ENCODE peak calls at places on chromosome 21, in five cellular contexts. P is stimulated activated naive CD8-positive, alpha-beta T cell treated with anti-CD3 and anti-CD28 coated beads, Interleukin-15, amount 100 ng/mL, for 72 hours; F is activated T-cell treated with anti-CD3 and anti-CD28 coated beads, Interleukin-2, amount 50 U/mL, for 72 hours; C is activated CD8-positive, alpha-beta T cell treated with anti-CD3 and anti-CD28 coated beads for 36 hours; X is natural killer cell. D is an unnamed sample.

GRCh38 chr21:44618909-44619308 is 7.0 kb downstream of the KRTAP10-8 start:
- ATAC-seq in F (peak; percentile 78), X (peak; percentile 93), C (peak; percentile 97), P (peak; percentile 94), D (no peak)

GRCh38 chr21:38787461-38788274 is 18.1 kb upstream of the ETS2 start:
- ATAC-seq in X (no peak), P (no peak), F (peak; percentile 77), C (peak; percentile 55), D (peak; percentile 43)

GRCh38 chr21:15084668-15085067 is 19.9 kb upstream of the NRIP1 start:
- ATAC-seq in C (no peak), P (no peak), X (no peak), F (no peak), D (no peak)

GRCh38 chr21:21137986-21138385 is 139.8 kb downstream of the NCAM2 start:
- ATAC-seq in P (no peak), X (no peak), C (no peak), F (no peak), D (no peak)

GRCh38 chr21:29182674-29183073 is 52.2 kb downstream of the MAP3K7CL start:
- ATAC-seq in C (no peak), P (no peak), F (no peak), X (no peak), D (no peak)

GRCh38 chr21:44778094-44778493 is 23.5 kb downstream of the UBE2G2 start:
- ATAC-seq in F (no peak), P (no peak), X (no peak), C (no peak), D (no peak)

GRCh38 chr21:28923439-28923975 is 69.2 kb downstream of the LTN1 start:
- ATAC-seq in F (no peak), C (no peak), P (no peak), X (no peak), D (no peak)

GRCh38 chr21:44907225-44907965 is 13.3 kb downstream of the ITGB2 start:
- ATAC-seq in F (no peak), P (no peak), X (no peak), C (no peak), D (peak; percentile 45)

GRCh38 chr21:27425574-27425973 is 458.7 kb upstream of the ADAMTS5 start:
- ATAC-seq in C (no peak), X (no peak), F (no peak), P (no peak), D (no peak)

GRCh38 chr21:46483300-46484295 is 24.9 kb downstream of the DIP2A start:
- ATAC-seq in F (peak; percentile 51), P (peak; percentile 12), C (no peak), X (peak; percentile 98), D (no peak)

GRCh38 chr21:10418649-10419048 is 102.7 kb upstream of the TPTE start:
- ATAC-seq in P (no peak), C (no peak), F (no peak), X (no peak), D (no peak)

GRCh38 chr21:36499578-36500471 is 19.9 kb upstream of the CLDN14 start:
- ATAC-seq in C (no peak), P (no peak), F (no peak), X (no peak), D (no peak)

GRCh38 chr21:26169611-26170470 is 729 bp downstream of the APP start:
- ATAC-seq in F (peak; percentile 49), P (peak; percentile 51), C (peak; percentile 45), X (peak; percentile 27), D (peak; percentile 75)

GRCh38 chr21:41247976-41248545 is 68.5 kb upstream of the FAM3B start:
- ATAC-seq in F (no peak), P (no peak), C (no peak), X (no peak), D (no peak)

GRCh38 chr21:43902441-43902840 is 37.4 kb downstream of the AGPAT3 start:
- ATAC-seq in F (no peak), X (no peak), C (no peak), P (no peak), D (no peak)

GRCh38 chr21:15063821-15064575 is 802 bp downstream of the NRIP1 start:
- ATAC-seq in F (no peak), C (peak; percentile 7), X (no peak), P (peak; percentile 11), D (peak; percentile 10)

GRCh38 chr21:35838350-35838749 is 222.0 kb downstream of the SETD4 start:
- ATAC-seq in P (no peak), X (no peak), C (no peak), F (no peak), D (no peak)

GRCh38 chr21:35904995-35905972 is 155.0 kb downstream of the SETD4 start:
- ATAC-seq in F (no peak), P (no peak), C (no peak), X (no peak), D (no peak)

GRCh38 chr21:35768187-35768586 is 292.1 kb downstream of the SETD4 start:
- ATAC-seq in X (no peak), P (no peak), C (no peak), F (no peak), D (no peak)

GRCh38 chr21:31781737-31782136 is 49.8 kb upstream of the SCAF4 start:
- ATAC-seq in P (no peak), C (no peak), F (no peak), X (no peak), D (no peak)

GRCh38 chr21:43343992-43344886 is 82.7 kb downstream of the SIK1 start:
- ATAC-seq in F (no peak), X (no peak), P (no peak), C (no peak), D (no peak)

GRCh38 chr21:28871388-28872015 is 121.2 kb downstream of the LTN1 start:
- ATAC-seq in C (no peak), F (no peak), P (no peak), X (no peak), D (no peak)

GRCh38 chr21:40976198-40977114 is 129.5 kb upstream of the DSCAM start:
- ATAC-seq in X (no peak), F (no peak), C (no peak), P (no peak), D (no peak)

GRCh38 chr21:25556087-25556486 is 51.2 kb downstream of the MRPL39 start:
- ATAC-seq in C (no peak), X (no peak), P (peak; percentile 51), F (peak; percentile 59), D (no peak)

GRCh38 chr21:46345861-46346260 is 21.9 kb downstream of the PCNT start:
- ATAC-seq in F (no peak), X (no peak), C (no peak), P (no peak), D (no peak)

GRCh38 chr21:33985117-33986050 is 69.8 kb upstream of the ATP5PO start:
- ATAC-seq in F (peak; percentile 36), X (no peak), C (no peak), P (peak; percentile 13), D (no peak)

GRCh38 chr21:35475768-35476167 is 426.7 kb upstream of the RUNX1 start:
- ATAC-seq in X (peak; percentile 53), C (peak; percentile 72), P (peak; percentile 83), F (peak; percentile 62), D (no peak)

GRCh38 chr21:41673071-41673470 is 93.8 kb downstream of the RIPK4 start:
- ATAC-seq in X (no peak), F (no peak), C (no peak), P (no peak), D (no peak)

GRCh38 chr21:44513389-44514217 is 26.4 kb downstream of the KRTAP10-1 start:
- ATAC-seq in X (no peak), C (no peak), F (no peak), P (no peak), D (no peak)

GRCh38 chr21:45361033-45361997 is 43.6 kb upstream of the COL18A1 start:
- ATAC-seq in C (no peak), F (no peak), P (no peak), X (no peak), D (no peak)

GRCh38 chr21:44966135-44967081 is 26.6 kb downstream of the SLX9 start:
- ATAC-seq in F (no peak), P (no peak), C (no peak), X (no peak), D (no peak)

GRCh38 chr21:15875286-15875685 is 145.5 kb downstream of the USP25 start:
- ATAC-seq in F (no peak), X (no peak), P (no peak), C (no peak), D (no peak)

GRCh38 chr21:31872452-31873274 is at the start of gene HUNK:
- ATAC-seq in C (peak; percentile 55), P (peak; percentile 37), X (no peak), F (peak; percentile 46), D (peak; percentile 49)

GRCh38 chr21:36471254-36471723 is 8.6 kb downstream of the CLDN14 start:
- ATAC-seq in F (peak; percentile 91), P (no peak), X (no peak), C (peak; percentile 84), D (peak; percentile 69)

GRCh38 chr21:45353200-45353599 is 51.8 kb upstream of the COL18A1 start:
- ATAC-seq in F (no peak), P (no peak), C (no peak), X (no peak), D (no peak)

GRCh38 chr21:45818276-45818903 is 163.2 kb upstream of the COL6A1 start:
- ATAC-seq in F (peak; percentile 77), X (no peak), C (peak; percentile 74), P (peak; percentile 84), D (peak; percentile 75)

GRCh38 chr21:24395320-24395933 is 1211.9 kb downstream of the MRPL39 start:
- ATAC-seq in C (no peak), X (no peak), P (no peak), F (no peak), D (no peak)

GRCh38 chr21:33712022-33712803 is 69.9 kb downstream of the ITSN1 start:
- ATAC-seq in P (no peak), X (no peak), C (no peak), F (no peak), D (no peak)

GRCh38 chr21:31924548-31924947 is 51.7 kb downstream of the HUNK start:
- ATAC-seq in F (no peak), X (no peak), C (no peak), P (no peak), D (no peak)

D was measured in stimulated activated memory B cell treated with anti-CD40 and anti-IgM and Interleukin-4, amounts not matched to agents 10 μg/mL and 1 μg/mL and 100 μg/mL, for 72 hours.